ENCODE peak calls at places on chromosomes 12 and 14, in ten cellular contexts. U is GM12878, C is upper lobe of right lung, M is endothelial cell, E is brain microvascular endothelial cell, P is neural progenitor cell, T is colonic mucosa, R is mesothelial cell of epicardium, Z is GM06990, J is hepatocyte. D is an unnamed sample.

GRCh38 chr12:32569256-32569655 is 109.8 kb upstream of the DNM1L start:
- DNase-seq in U (no peak), C (no peak), M (no peak), E (no peak), P (no peak), T (no peak), R (no peak), Z (no peak), J (no peak), D (no peak)

GRCh38 chr14:63308723-63309317 is 9.9 kb downstream of the GPHB5 start:
- DNase-seq in U (no peak), C (no peak), M (peak; percentile 41), E (peak; percentile 12), P (peak; percentile 63), T (no peak), R (no peak), Z (no peak), J (peak; percentile 60), D (peak; percentile 22)

GRCh38 chr12:6268484-6269157 is 41.9 kb upstream of the PLEKHG6 start:
- DNase-seq in U (no peak), C (no peak), M (no peak), E (no peak), P (no peak), T (no peak), R (no peak), Z (no peak), J (no peak), D (no peak)

GRCh38 chr12:49961993-49962764 is 507 bp downstream of the AQP5 start:
- DNase-seq in U (no peak), C (no peak), M (no peak), E (no peak), P (peak; percentile 57), T (no peak), R (no peak), Z (no peak), J (no peak), D (no peak)

GRCh38 chr12:117476341-117476740 is 114.9 kb upstream of the NOS1 start:
- DNase-seq in U (no peak), C (no peak), M (no peak), E (no peak), P (no peak), T (no peak), R (no peak), Z (no peak), J (no peak), D (no peak)

GRCh38 chr14:68694516-68695235 is 98.2 kb downstream of the ZFP36L1 start:
- DNase-seq in U (no peak), C (no peak), M (no peak), E (no peak), P (no peak), T (no peak), R (no peak), Z (no peak), J (no peak), D (no peak)

GRCh38 chr14:68137704-68138619 is 318.4 kb downstream of the RAD51B start:
- DNase-seq in U (no peak), C (no peak), M (no peak), E (peak; percentile 99), P (peak; percentile 90), T (peak; percentile 34), R (peak; percentile 54), Z (no peak), J (peak; percentile 86), D (no peak)

GRCh38 chr14:32469388-32470160 is 140.5 kb downstream of the AKAP6 start:
- DNase-seq in U (no peak), C (no peak), M (no peak), E (no peak), P (peak; percentile 49), T (no peak), R (no peak), Z (no peak), J (peak; percentile 49), D (peak; percentile 22)

GRCh38 chr14:94237983-94238382 is 55.1 kb downstream of the SERPINA10 start:
- DNase-seq in U (no peak), C (no peak), M (no peak), E (no peak), P (no peak), T (no peak), R (no peak), Z (no peak), J (no peak), D (no peak)

GRCh38 chr12:129790930-129791329 is 112.9 kb downstream of the TMEM132D start:
- DNase-seq in U (no peak), C (no peak), M (no peak), E (no peak), P (no peak), T (no peak), R (no peak), Z (no peak), J (no peak), D (no peak)

GRCh38 chr14:72583316-72584272 is 310.3 kb downstream of the DPF3 start:
- DNase-seq in U (no peak), C (no peak), M (no peak), E (no peak), P (no peak), T (no peak), R (no peak), Z (no peak), J (no peak), D (no peak)

GRCh38 chr12:4190376-4191063 is 83.0 kb upstream of the CCND2 start:
- DNase-seq in U (no peak), C (no peak), M (no peak), E (no peak), P (no peak), T (no peak), R (no peak), Z (no peak), J (no peak), D (no peak)

GRCh38 chr14:101559250-101559623 is 2.1 kb upstream of the DIO3 start:
- DNase-seq in U (no peak), C (no peak), M (no peak), E (no peak), P (no peak), T (no peak), R (no peak), Z (no peak), J (no peak), D (no peak)

GRCh38 chr12:110936367-110937103 is 16.2 kb upstream of the MYL2 start:
- DNase-seq in U (no peak), C (no peak), M (no peak), E (no peak), P (no peak), T (no peak), R (no peak), Z (no peak), J (no peak), D (no peak)

GRCh38 chr14:34912182-34912581 is 37.0 kb upstream of the BAZ1A start:
- DNase-seq in U (no peak), C (no peak), M (no peak), E (no peak), P (no peak), T (no peak), R (no peak), Z (no peak), J (no peak), D (no peak)

GRCh38 chr14:75401356-75401755 is 26.5 kb upstream of the JDP2 start:
- DNase-seq in U (no peak), C (no peak), M (no peak), E (peak; percentile 7), P (peak; percentile 83), T (peak; percentile 52), R (no peak), Z (no peak), J (peak; percentile 66), D (no peak)

GRCh38 chr14:63996016-63996415 is 143.2 kb downstream of the SYNE2 start:
- DNase-seq in U (no peak), C (no peak), M (no peak), E (no peak), P (no peak), T (no peak), R (no peak), Z (no peak), J (no peak), D (no peak)

GRCh38 chr12:132428872-132429121 is 61.2 kb upstream of the FBRSL1 start:
- DNase-seq in U (no peak), C (no peak), M (no peak), E (no peak), P (no peak), T (no peak), R (no peak), Z (no peak), J (no peak), D (no peak)

DNA sequence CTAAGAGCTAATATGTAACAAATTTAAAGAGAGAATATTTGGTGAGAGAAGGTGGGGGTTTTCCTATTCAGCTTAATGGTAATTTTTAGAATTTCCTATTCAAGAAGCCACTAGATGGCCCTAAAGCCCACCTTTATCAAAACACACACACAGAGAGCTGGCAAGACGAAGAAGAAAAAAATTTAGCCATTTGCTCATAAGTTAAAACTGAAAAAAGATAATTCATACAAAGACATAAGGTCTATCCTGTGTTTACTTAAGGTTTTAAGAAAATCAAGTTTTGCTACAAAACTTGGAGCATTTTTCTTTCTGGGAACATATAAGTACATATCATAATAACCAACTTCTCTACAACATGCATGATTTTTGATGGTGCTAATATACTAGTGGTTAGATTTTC is 46.8 kb upstream of the PCED1B start:
- DNase-seq in U (no peak), C (no peak), M (no peak), E (peak; percentile 51), P (peak; percentile 59), T (no peak), R (no peak), Z (no peak), J (peak; percentile 72), D (peak; percentile 10)
- TF ChIP-seq CTCF in U (no peak), C (peak; percentile 60), M (peak; percentile 36), E (peak; percentile 40), P (peak; percentile 75), T (peak; percentile 35), R (peak; percentile 42), Z (peak; percentile 39), J (peak; percentile 73), D (peak; percentile 30)

GRCh38 chr12:26465419-26466097 is 270.2 kb downstream of the SSPN start:
- DNase-seq in U (no peak), C (no peak), M (no peak), E (no peak), P (peak; percentile 10), T (no peak), R (no peak), Z (no peak), J (no peak), D (no peak)
- TF ChIP-seq CTCF in U (no peak), C (no peak), M (no peak), E (peak; percentile 38), P (peak; percentile 33), T (no peak), R (no peak), Z (peak; percentile 2), J (no peak), D (no peak)

DNA sequence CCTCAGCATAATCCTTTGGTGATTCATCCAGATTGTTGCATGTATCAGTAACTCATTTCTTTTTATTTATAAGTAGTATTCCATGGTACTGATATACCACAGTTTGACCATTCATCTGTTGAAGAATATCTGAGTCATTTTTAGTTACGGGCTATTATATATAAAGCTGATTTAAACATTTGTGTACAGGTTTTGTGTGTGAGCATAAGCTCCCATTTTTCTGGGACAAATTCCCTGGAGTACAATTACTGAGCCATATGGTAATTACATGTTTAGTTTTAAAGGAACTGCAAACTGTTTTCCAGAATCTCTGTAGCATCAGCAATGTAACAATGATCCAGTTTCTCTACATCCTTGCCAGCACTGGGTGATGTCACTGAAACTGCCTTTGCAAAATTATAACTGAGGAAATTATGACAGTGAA is 236.2 kb upstream of the KRR1 start:
- DNase-seq in U (no peak), C (no peak), M (no peak), E (peak; percentile 46), P (no peak), T (no peak), R (no peak), Z (no peak), J (no peak), D (no peak)
- TF ChIP-seq CTCF in U (no peak), C (no peak), M (no peak), E (no peak), P (no peak), T (no peak), R (no peak), Z (no peak), J (no peak), D (no peak)

GRCh38 chr12:52083638-52083996 is 4.1 kb downstream of the SMIM41 start:
- DNase-seq in U (no peak), C (no peak), M (no peak), E (no peak), P (no peak), T (no peak), R (no peak), Z (no peak), J (no peak), D (no peak)
- TF ChIP-seq CTCF in U (no peak), C (peak; percentile 1), M (no peak), E (no peak), P (no peak), T (no peak), R (no peak), Z (no peak), J (no peak), D (peak; percentile 7)

D was measured in GM10248.